ENCODE peak calls at places on chromosomes 7 and 10, in four cellular contexts. One of them, this sample, is unnamed.

GRCh38 chr10:121633056-121633455 is 34.8 kb upstream of the FGFR2 start:
- DNase-seq in activated naive CD4-positive, alpha-beta T cell: no peak
- DNase-seq in endothelial cell: no peak
- DNase-seq in iris pigment epithelial cell: no peak
- DNase-seq in this sample: no peak

GRCh38 chr7:826230-826905 is 5.9 kb upstream of the SUN1 start:
- DNase-seq in activated naive CD4-positive, alpha-beta T cell: no peak
- DNase-seq in endothelial cell: no peak
- DNase-seq in iris pigment epithelial cell: no peak
- DNase-seq in this sample: peak; percentile 93

GRCh38 chr10:73019100-73019499 is 64.5 kb upstream of the PLA2G12B start:
- DNase-seq in activated naive CD4-positive, alpha-beta T cell: no peak
- DNase-seq in endothelial cell: no peak
- DNase-seq in iris pigment epithelial cell: no peak
- DNase-seq in this sample: no peak

GRCh38 chr10:79067241-79068202 is 1.2 kb upstream of the ZMIZ1 start:
- DNase-seq in activated naive CD4-positive, alpha-beta T cell: peak; percentile 33
- DNase-seq in endothelial cell: peak; percentile 96
- DNase-seq in iris pigment epithelial cell: peak; percentile 93
- DNase-seq in this sample: peak; percentile 97

GRCh38 chr7:124784879-124785818 is 19.6 kb upstream of the GPR37 start:
- DNase-seq in activated naive CD4-positive, alpha-beta T cell: no peak
- DNase-seq in endothelial cell: peak; percentile 57
- DNase-seq in iris pigment epithelial cell: peak; percentile 63
- DNase-seq in this sample: peak; percentile 60

GRCh38 chr10:50232261-50232639 is 19.1 kb downstream of the ASAH2 start:
- DNase-seq in activated naive CD4-positive, alpha-beta T cell: no peak
- DNase-seq in endothelial cell: no peak
- DNase-seq in iris pigment epithelial cell: no peak
- DNase-seq in this sample: no peak

GRCh38 chr10:19891429-19891828 is 75.2 kb downstream of the PLXDC2 start:
- DNase-seq in activated naive CD4-positive, alpha-beta T cell: no peak
- DNase-seq in endothelial cell: no peak
- DNase-seq in iris pigment epithelial cell: no peak
- DNase-seq in this sample: no peak

GRCh38 chr7:37961251-37961650 is 40.8 kb downstream of the EPDR1 start:
- DNase-seq in activated naive CD4-positive, alpha-beta T cell: no peak
- DNase-seq in endothelial cell: no peak
- DNase-seq in iris pigment epithelial cell: no peak
- DNase-seq in this sample: no peak

GRCh38 chr7:23530355-23530754 is 1.4 kb downstream of the TRA2A start:
- DNase-seq in activated naive CD4-positive, alpha-beta T cell: no peak
- DNase-seq in endothelial cell: no peak
- DNase-seq in iris pigment epithelial cell: peak; percentile 43
- DNase-seq in this sample: no peak

GRCh38 chr10:69716711-69717560 is 84.8 kb upstream of the COL13A1 start:
- DNase-seq in activated naive CD4-positive, alpha-beta T cell: no peak
- DNase-seq in endothelial cell: peak; percentile 49
- DNase-seq in iris pigment epithelial cell: peak; percentile 41
- DNase-seq in this sample: peak; percentile 74

GRCh38 chr10:124301736-124302135 is 117.0 kb downstream of the OAT start:
- DNase-seq in activated naive CD4-positive, alpha-beta T cell: no peak
- DNase-seq in endothelial cell: no peak
- DNase-seq in iris pigment epithelial cell: no peak
- DNase-seq in this sample: no peak

GRCh38 chr7:134678115-134678514 is 31.5 kb downstream of the BPGM start:
- DNase-seq in activated naive CD4-positive, alpha-beta T cell: no peak
- DNase-seq in endothelial cell: no peak
- DNase-seq in iris pigment epithelial cell: no peak
- DNase-seq in this sample: no peak

GRCh38 chr10:974785-975074 is 13.5 kb upstream of the GTPBP4 start:
- DNase-seq in activated naive CD4-positive, alpha-beta T cell: no peak
- DNase-seq in endothelial cell: no peak
- DNase-seq in iris pigment epithelial cell: no peak
- DNase-seq in this sample: no peak

GRCh38 chr7:11297764-11298163 is 324.1 kb downstream of the PHF14 start:
- DNase-seq in activated naive CD4-positive, alpha-beta T cell: no peak
- DNase-seq in endothelial cell: no peak
- DNase-seq in iris pigment epithelial cell: no peak
- DNase-seq in this sample: no peak

GRCh38 chr10:123847686-123848432 is 43.7 kb downstream of the CPXM2 start:
- DNase-seq in activated naive CD4-positive, alpha-beta T cell: no peak
- DNase-seq in endothelial cell: no peak
- DNase-seq in iris pigment epithelial cell: peak; percentile 25
- DNase-seq in this sample: no peak

GRCh38 chr10:23291551-23292334 is 52.9 kb downstream of the C10orf67 start:
- DNase-seq in activated naive CD4-positive, alpha-beta T cell: no peak
- DNase-seq in endothelial cell: no peak
- DNase-seq in iris pigment epithelial cell: no peak
- DNase-seq in this sample: no peak

GRCh38 chr7:100880645-100881044 is 5.7 kb downstream of the SRRT start:
- DNase-seq in activated naive CD4-positive, alpha-beta T cell: no peak
- DNase-seq in endothelial cell: no peak
- DNase-seq in iris pigment epithelial cell: no peak
- DNase-seq in this sample: no peak

GRCh38 chr10:37495415-37495814 is 362.0 kb downstream of the ZNF248 start:
- DNase-seq in activated naive CD4-positive, alpha-beta T cell: no peak
- DNase-seq in endothelial cell: no peak
- DNase-seq in iris pigment epithelial cell: peak; percentile 4
- DNase-seq in this sample: no peak

GRCh38 chr7:130723784-130724183 is 10.2 kb downstream of the KLF14 start:
- DNase-seq in activated naive CD4-positive, alpha-beta T cell: no peak
- DNase-seq in endothelial cell: no peak
- DNase-seq in iris pigment epithelial cell: peak; percentile 12
- DNase-seq in this sample: no peak

GRCh38 chr10:132878091-132878729 is 64.2 kb downstream of the CFAP46 start:
- DNase-seq in activated naive CD4-positive, alpha-beta T cell: no peak
- DNase-seq in endothelial cell: peak; percentile 3
- DNase-seq in iris pigment epithelial cell: no peak
- DNase-seq in this sample: no peak

GRCh38 chr7:17674166-17674955 is 265.9 kb downstream of the SNX13 start:
- DNase-seq in activated naive CD4-positive, alpha-beta T cell: no peak
- DNase-seq in endothelial cell: no peak
- DNase-seq in iris pigment epithelial cell: no peak
- DNase-seq in this sample: no peak

GRCh38 chr10:125284875-125285597 is 124.7 kb upstream of the CTBP2 start:
- DNase-seq in activated naive CD4-positive, alpha-beta T cell: no peak
- DNase-seq in endothelial cell: no peak
- DNase-seq in iris pigment epithelial cell: no peak
- DNase-seq in this sample: no peak

GRCh38 chr7:128299109-128299514 is 44.6 kb downstream of the RBM28 start:
- DNase-seq in activated naive CD4-positive, alpha-beta T cell: no peak
- DNase-seq in endothelial cell: no peak
- DNase-seq in iris pigment epithelial cell: peak; percentile 6
- DNase-seq in this sample: no peak

GRCh38 chr10:27188259-27188658 is 33.1 kb downstream of the MASTL start:
- DNase-seq in activated naive CD4-positive, alpha-beta T cell: no peak
- DNase-seq in endothelial cell: no peak
- DNase-seq in iris pigment epithelial cell: no peak
- DNase-seq in this sample: no peak

GRCh38 chr7:118684796-118685195 is 460.3 kb downstream of the ANKRD7 start:
- DNase-seq in activated naive CD4-positive, alpha-beta T cell: no peak
- DNase-seq in endothelial cell: no peak
- DNase-seq in iris pigment epithelial cell: no peak
- DNase-seq in this sample: no peak

GRCh38 chr10:49512121-49512809 is 26.7 kb downstream of the ERCC6 start:
- DNase-seq in activated naive CD4-positive, alpha-beta T cell: no peak
- DNase-seq in endothelial cell: no peak
- DNase-seq in iris pigment epithelial cell: peak; percentile 32
- DNase-seq in this sample: no peak

GRCh38 chr7:87021285-87021684 is 38.2 kb downstream of the ELAPOR2 start:
- DNase-seq in activated naive CD4-positive, alpha-beta T cell: no peak
- DNase-seq in endothelial cell: no peak
- DNase-seq in iris pigment epithelial cell: no peak
- DNase-seq in this sample: no peak

GRCh38 chr10:125008689-125009579 is 67.0 kb downstream of the ZRANB1 start:
- DNase-seq in activated naive CD4-positive, alpha-beta T cell: no peak
- DNase-seq in endothelial cell: no peak
- DNase-seq in iris pigment epithelial cell: no peak
- DNase-seq in this sample: no peak

GRCh38 chr7:66265566-66265965 is 60.4 kb downstream of the TPST1 start:
- DNase-seq in activated naive CD4-positive, alpha-beta T cell: no peak
- DNase-seq in endothelial cell: no peak
- DNase-seq in iris pigment epithelial cell: no peak
- DNase-seq in this sample: no peak

GRCh38 chr7:117870405-117870905 is 2.8 kb downstream of the CTTNBP2 start:
- DNase-seq in activated naive CD4-positive, alpha-beta T cell: no peak
- DNase-seq in endothelial cell: no peak
- DNase-seq in iris pigment epithelial cell: no peak
- DNase-seq in this sample: no peak

GRCh38 chr10:73110345-73110849 is at the start of gene NUDT13:
- DNase-seq in activated naive CD4-positive, alpha-beta T cell: no peak
- DNase-seq in endothelial cell: peak; percentile 57
- DNase-seq in iris pigment epithelial cell: peak; percentile 71
- DNase-seq in this sample: peak; percentile 57

GRCh38 chr7:38334163-38334562 is 60.7 kb upstream of the TARP start:
- DNase-seq in activated naive CD4-positive, alpha-beta T cell: no peak
- DNase-seq in endothelial cell: no peak
- DNase-seq in iris pigment epithelial cell: no peak
- DNase-seq in this sample: no peak

This sample was measured in glutamatergic neuron.